ENCODE peak calls at places on chromosomes 7 and 10, in four cellular contexts. C, M, E and U are unnamed samples.

GRCh38 chr10:80608706-80609105 is 71.0 kb downstream of the SH2D4B start:
- DNase-seq in M (no peak), C (no peak), E (no peak), U (no peak)

GRCh38 chr10:110461530-110461929 is 36.2 kb upstream of the DUSP5 start:
- DNase-seq in E (no peak), C (no peak), M (no peak), U (no peak)

GRCh38 chr7:134632937-134633540 is 13.6 kb upstream of the BPGM start:
- DNase-seq in C (peak), M (peak), E (peak), U (no peak)

GRCh38 chr7:11266101-11266500 is 292.4 kb downstream of the PHF14 start:
- DNase-seq in E (no peak), C (no peak), M (no peak), U (no peak)

GRCh38 chr10:74736029-74736428 is 90.4 kb upstream of the KAT6B start:
- DNase-seq in C (no peak), M (no peak), E (no peak), U (no peak)

GRCh38 chr10:25162391-25162790 is 12.4 kb upstream of the GPR158 start:
- DNase-seq in E (no peak), C (no peak), M (no peak), U (no peak)

GRCh38 chr10:43160919-43161251 is 22.6 kb downstream of the CSGALNACT2 start:
- DNase-seq in E (no peak), M (no peak), C (no peak), U (no peak)

GRCh38 chr7:19404912-19405329 is 259.7 kb upstream of the FERD3L start:
- DNase-seq in M (peak), E (peak), C (no peak), U (no peak)

GRCh38 chr10:122864901-122865300 is 14.5 kb downstream of the FAM24B start:
- DNase-seq in M (peak), E (no peak), C (no peak), U (no peak)

GRCh38 chr7:136859798-136860197 is 8.7 kb upstream of the CHRM2 start:
- DNase-seq in C (no peak), M (no peak), E (no peak), U (no peak)

GRCh38 chr10:1280436-1281401 is 224.5 kb downstream of the WDR37 start:
- DNase-seq in E (no peak), M (no peak), C (no peak), U (no peak)

GRCh38 chr10:6561552-6561951 is 18.5 kb downstream of the PRKCQ start:
- DNase-seq in E (no peak), C (no peak), M (no peak), U (no peak)

GRCh38 chr7:134742688-134743350 is 36.6 kb upstream of the CALD1 start:
- DNase-seq in E (peak), M (no peak), C (no peak), U (peak)

GRCh38 chr7:107051376-107051775 is 6.9 kb downstream of the PRKAR2B start:
- DNase-seq in M (no peak), E (no peak), C (no peak), U (no peak)

GRCh38 chr10:11532329-11532728 is 79.1 kb downstream of the USP6NL start:
- DNase-seq in M (peak), C (no peak), E (no peak), U (no peak)

GRCh38 chr10:103659674-103660363 is 166.3 kb downstream of the NEURL1 start:
- DNase-seq in M (peak), E (peak), C (peak), U (peak)

GRCh38 chr10:95655571-95656290 is 780 bp downstream of the ALDH18A1 start:
- DNase-seq in C (no peak), E (no peak), M (peak), U (no peak)

GRCh38 chr10:49761789-49762565 is at the start of gene OGDHL:
- DNase-seq in E (peak), C (peak), M (peak), U (peak)

GRCh38 chr10:13939391-13939790 is 352.6 kb downstream of the PRPF18 start:
- DNase-seq in C (no peak), E (no peak), M (peak), U (no peak)

GRCh38 chr10:127408733-127409132 is 140.4 kb upstream of the NPS start:
- DNase-seq in E (no peak), M (no peak), C (no peak), U (no peak)

GRCh38 chr7:99238558-99239341 is 30.8 kb upstream of the KPNA7 start:
- DNase-seq in E (no peak), C (no peak), M (no peak), U (no peak)

GRCh38 chr7:93307131-93307660 is 75.0 kb downstream of the VPS50 start:
- DNase-seq in M (peak), C (no peak), E (peak), U (no peak)

GRCh38 chr10:68176797-68177196 is 55.1 kb downstream of the ATOH7 start:
- DNase-seq in M (no peak), E (no peak), C (no peak), U (no peak)

GRCh38 chr10:31961264-31961663 is 32.6 kb upstream of the ARHGAP12 start:
- DNase-seq in C (no peak), M (no peak), E (no peak), U (no peak)

GRCh38 chr10:77223532-77224460 is 413.8 kb downstream of the KCNMA1 start:
- DNase-seq in E (no peak), C (no peak), M (no peak), U (peak)

GRCh38 chr7:152862033-152862432 is 102.5 kb downstream of the ACTR3B start:
- DNase-seq in E (no peak), M (no peak), C (no peak), U (no peak)

GRCh38 chr10:3635248-3635647 is 149.8 kb downstream of the KLF6 start:
- DNase-seq in M (no peak), E (no peak), C (no peak), U (no peak)

GRCh38 chr10:129956902-129957673 is 7.0 kb downstream of the EBF3 start:
- DNase-seq in M (no peak), E (no peak), C (peak), U (no peak)

GRCh38 chr7:151896486-151896885 is 19.6 kb upstream of the PRKAG2 start:
- DNase-seq in E (no peak), M (no peak), C (no peak), U (no peak)

GRCh38 chr10:101061814-101062230 is at the start of gene KAZALD1:
- DNase-seq in C (no peak), E (no peak), M (peak), U (no peak)

GRCh38 chr10:79224263-79224949 is 122.9 kb upstream of the PPIF start:
- DNase-seq in C (no peak), M (no peak), E (no peak), U (no peak)

GRCh38 chr7:10939237-10939910 is 34.3 kb upstream of the PHF14 start:
- DNase-seq in C (no peak), M (no peak), E (no peak), U (no peak)

GRCh38 chr7:23467731-23468720 is 2.3 kb downstream of the IGF2BP3 start:
- DNase-seq in E (no peak), M (peak), C (no peak), U (no peak)

GRCh38 chr10:30705086-30705624 is 75.6 kb upstream of the LYZL2 start:
- DNase-seq in M (no peak), E (no peak), C (peak), U (no peak)

GRCh38 chr10:132533571-132534260 is 3.9 kb upstream of the INPP5A start:
- DNase-seq in E (no peak), C (no peak), M (no peak), U (peak)

GRCh38 chr7:48213226-48213625 is 42.0 kb downstream of the ABCA13 start:
- DNase-seq in E (peak), C (no peak), M (no peak), U (no peak)

GRCh38 chr7:100171087-100171681 is 2.8 kb upstream of the GAL3ST4 start:
- DNase-seq in E (no peak), M (no peak), C (no peak), U (no peak)

GRCh38 chr7:45984386-45985295 is 63.6 kb upstream of the IGFBP3 start:
- DNase-seq in M (no peak), C (no peak), E (no peak), U (no peak)